ENCODE peak calls at places on chromosome 15, in four cellular contexts. X, Q, W and J are unnamed samples. For H3K9me3, the result is how much of the 10 kb centered on the place peaks cover.

GRCh38 chr15:29139072-29139471 is 130.6 kb downstream of the NSMCE3 start:
- DNase-seq in X (no peak), Q (no peak), W (peak), J (no peak)

GRCh38 chr15:91228391-91228790 is 128.3 kb downstream of the SV2B start:
- DNase-seq in X (no peak), Q (no peak), W (no peak), J (no peak)

GRCh38 chr15:60656041-60656440 is 177.1 kb upstream of the ICE2 start:
- DNase-seq in X (no peak), Q (no peak), W (no peak), J (no peak)

GRCh38 chr15:28984421-28985375 is 98.9 kb downstream of the APBA2 start:
- DNase-seq in X (no peak), Q (peak), W (no peak), J (no peak)

GRCh38 chr15:72315706-72316370 is 4.1 kb downstream of the CELF6 start:
- DNase-seq in X (no peak), Q (no peak), W (no peak), J (no peak)

GRCh38 chr15:77864211-77865105 is 213.1 kb downstream of the TBC1D2B start:
- DNase-seq in X (peak), Q (no peak), W (peak), J (no peak)

GRCh38 chr15:58539548-58539947 is 107.8 kb downstream of the LIPC start:
- DNase-seq in X (no peak), Q (no peak), W (no peak), J (no peak)

GRCh38 chr15:60477991-60478632 is 830 bp downstream of the ICE2 start:
- DNase-seq in X (no peak), Q (no peak), W (no peak), J (no peak)

GRCh38 chr15:57551717-57552677 is 39.7 kb upstream of the MYZAP start:
- DNase-seq in X (no peak), Q (no peak), W (no peak), J (no peak)

GRCh38 chr15:94523873-94524272 is 292.5 kb downstream of the MCTP2 start:
- DNase-seq in X (no peak), Q (no peak), W (no peak), J (no peak)

GRCh38 chr15:88504445-88504844 is 36.9 kb downstream of the MRPS11 start:
- DNase-seq in X (no peak), Q (no peak), W (no peak), J (no peak)

GRCh38 chr15:70768247-70768883 is 5.0 kb upstream of the UACA start:
- DNase-seq in X (no peak), Q (no peak), W (no peak), J (no peak)

GRCh38 chr15:74725241-74725774 is at the start of gene CYP1A1:
- DNase-seq in X (no peak), Q (no peak), W (no peak), J (no peak)

GRCh38 chr15:67172172-67172571 is 82.3 kb downstream of the AAGAB start:
- DNase-seq in X (no peak), Q (peak), W (peak), J (no peak)

GRCh38 chr15:73010154-73011152 is 41.8 kb upstream of the NEO1 start:
- DNase-seq in X (no peak), Q (no peak), W (no peak), J (no peak)

GRCh38 chr15:67803996-67804843 is 21.1 kb upstream of the SKOR1 start:
- DNase-seq in X (no peak), Q (no peak), W (peak), J (no peak)

GRCh38 chr15:95470997-95471692 is 859.4 kb upstream of the NR2F2 start:
- DNase-seq in X (no peak), Q (peak), W (no peak), J (no peak)

GRCh38 chr15:90203922-90204321 is 2.8 kb downstream of the SEMA4B start:
- DNase-seq in X (peak), Q (no peak), W (no peak), J (no peak)

GRCh38 chr15:61092387-61093157 is 136.5 kb downstream of the RORA start:
- DNase-seq in X (no peak), Q (no peak), W (no peak), J (no peak)

GRCh38 chr15:65868546-65869126 is 655 bp upstream of the RAB11A start:
- DNase-seq in X (no peak), Q (no peak), W (no peak), J (no peak)

GRCh38 chr15:65869954-65870871 is 922 bp downstream of the RAB11A start:
- DNase-seq in X (peak), Q (no peak), W (peak), J (peak)

GRCh38 chr15:65869127-65869953 is at the start of gene RAB11A:
- DNase-seq in X (peak), Q (peak), W (peak), J (peak)

GRCh38 chr15:65873271-65873670 is 4.0 kb downstream of the RAB11A start:
- DNase-seq in X (no peak), Q (no peak), W (no peak), J (no peak)

DNA sequence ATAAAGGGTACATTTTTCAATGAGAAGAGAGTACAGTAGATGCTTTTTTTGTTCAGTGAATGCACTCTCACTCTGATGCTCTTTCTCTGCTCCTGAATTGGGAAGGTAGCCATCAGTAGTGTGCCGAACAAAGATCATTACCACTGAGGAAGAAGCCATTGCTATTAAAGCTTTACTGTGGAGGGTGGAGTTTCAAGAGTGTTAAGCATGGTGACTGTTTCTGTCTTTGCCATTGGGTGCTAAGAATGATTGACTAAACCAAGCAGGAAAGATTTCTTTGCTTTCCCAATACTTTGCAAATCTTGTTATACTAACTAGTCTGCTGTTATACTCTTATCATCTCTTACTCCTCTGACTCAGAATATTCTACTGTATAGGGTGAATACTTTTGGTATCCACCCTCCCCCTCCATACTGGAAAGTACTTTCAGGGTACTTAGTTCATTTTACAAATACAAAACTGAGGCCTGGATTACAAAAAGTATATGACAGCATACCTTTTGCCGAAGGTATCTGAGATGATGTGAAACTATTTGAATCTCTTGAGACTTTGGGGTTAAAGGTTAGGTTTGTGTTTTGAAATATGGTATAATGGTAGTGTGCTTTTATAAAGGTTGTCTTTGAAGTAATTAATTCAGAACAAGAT is 1.7 kb downstream of the RAB11A start:
- DNase-seq in X (no peak), Q (no peak), W (no peak), J (no peak)
- H3K27ac ChIP-seq in X (no peak), Q (no peak), W (peak), J (peak)

GRCh38 chr15:25093455-25094029 is 138.8 kb downstream of the SNRPN start:
- DNase-seq in X (no peak), Q (no peak), W (no peak), J (no peak)
- H3K9me3 ChIP-seq in X (under half), Q (under half), W (half or more), J (half or more)

DNA sequence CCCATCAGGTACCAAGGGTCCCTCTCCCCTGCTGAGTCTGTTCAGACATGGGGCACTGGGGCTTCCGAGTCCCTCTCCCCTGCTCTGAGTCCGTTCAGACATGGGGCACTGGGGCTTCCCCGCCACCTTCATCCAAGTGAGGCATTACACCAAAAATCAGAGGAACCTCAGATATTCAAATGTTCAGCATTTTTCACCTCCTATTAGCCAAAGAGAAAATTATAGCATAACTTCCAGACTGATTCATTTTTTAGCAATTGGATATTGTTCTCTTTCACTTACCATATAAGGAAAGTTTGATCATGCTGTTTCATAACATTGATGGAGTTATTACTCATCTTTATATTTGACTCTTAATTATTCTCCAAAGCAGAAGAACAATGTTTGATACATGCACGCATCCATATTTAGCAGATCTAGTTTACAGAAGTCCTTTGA is 213.9 kb downstream of the MTHFS start:
- DNase-seq in X (no peak), Q (no peak), W (no peak), J (no peak)
- H3K27ac ChIP-seq in X (no peak), Q (no peak), W (no peak), J (no peak)

GRCh38 chr15:25234831-25235230 is 204.0 kb downstream of the UBE3A start:
- DNase-seq in X (no peak), Q (no peak), W (peak), J (no peak)
- H3K9me3 ChIP-seq in X (under half), Q (under half), W (under half), J (under half)

DNA sequence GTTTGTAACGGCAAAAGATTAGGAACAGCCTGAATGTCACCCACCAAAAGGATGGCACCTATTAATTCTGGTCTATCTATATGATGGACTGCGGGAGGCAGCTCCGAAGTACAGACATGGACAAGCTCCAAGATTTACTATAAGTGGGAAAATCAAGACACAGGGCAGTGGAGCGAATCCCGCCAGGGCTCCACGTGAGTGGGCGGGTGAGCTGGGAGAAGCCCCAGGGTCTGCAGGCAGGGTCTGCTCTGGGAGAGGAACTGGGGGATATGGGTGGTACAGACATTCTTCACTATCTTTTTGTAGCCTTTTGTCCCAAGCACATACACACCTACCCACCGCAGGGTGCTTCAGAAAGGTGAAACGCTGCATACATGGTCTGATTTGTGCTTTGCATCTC is 38.2 kb upstream of the SPTBN5 start:
- DNase-seq in X (no peak), Q (no peak), W (no peak), J (no peak)
- H3K27ac ChIP-seq in X (no peak), Q (no peak), W (no peak), J (no peak)

DNA sequence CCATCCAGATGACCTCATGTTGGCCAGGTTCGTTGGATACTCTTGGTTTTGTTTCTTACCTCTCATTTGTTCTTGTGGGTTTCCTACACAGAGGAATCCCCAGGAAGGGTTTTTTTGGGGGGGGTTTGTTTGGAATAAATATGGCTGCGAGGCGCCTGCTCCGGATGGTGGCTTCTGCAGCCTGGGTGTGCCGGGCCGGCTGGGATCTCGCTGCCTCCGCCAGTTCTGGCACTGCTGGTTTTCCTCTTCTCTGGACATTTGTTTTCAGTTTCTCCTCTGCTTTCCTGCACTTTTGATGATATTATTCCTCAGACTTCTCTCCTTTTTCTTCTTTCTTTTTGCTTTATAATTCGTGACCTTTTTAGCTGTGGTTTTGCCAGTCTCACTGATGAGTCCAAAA is 187.4 kb downstream of the OR4M2 start:
- DNase-seq in X (no peak), Q (no peak), W (no peak), J (no peak)
- H3K9me3 ChIP-seq in X (under half), Q (under half), W (under half), J (under half)

GRCh38 chr15:101264011-101264410 is 12.2 kb upstream of the CHSY1 start:
- DNase-seq in X (no peak), Q (no peak), W (no peak), J (no peak)
- H3K27ac ChIP-seq in X (no peak), Q (no peak), W (no peak), J (no peak)

DNA sequence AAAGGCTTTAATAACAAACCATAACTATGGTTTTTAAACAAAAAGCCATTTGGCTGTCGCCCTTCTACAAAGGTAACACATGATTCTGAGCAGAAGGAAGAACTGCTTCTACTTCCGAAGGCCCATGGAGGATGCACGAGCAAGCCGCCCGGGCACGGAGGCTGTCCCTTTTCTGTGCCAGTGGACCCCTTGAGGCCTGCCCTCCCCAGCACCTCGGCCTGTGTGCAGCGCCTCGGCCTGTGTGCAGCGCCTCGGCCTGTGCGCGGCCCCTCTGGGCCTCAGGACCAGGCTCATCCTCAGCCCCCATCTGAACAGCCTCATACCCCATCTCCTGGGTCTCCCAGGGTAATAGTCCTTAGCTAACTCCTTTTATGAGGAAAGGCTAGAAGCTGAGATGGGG is 329.5 kb downstream of the OCA2 start:
- DNase-seq in X (no peak), Q (no peak), W (no peak), J (no peak)
- H3K9me3 ChIP-seq in X (under half), Q (under half), W (under half), J (under half)

GRCh38 chr15:31306036-31306425 is 20.6 kb upstream of the KLF13 start:
- DNase-seq in X (no peak), Q (no peak), W (no peak), J (peak)
- H3K27ac ChIP-seq in X (no peak), Q (no peak), W (no peak), J (no peak)

GRCh38 chr15:20353966-20354883 is 187.4 kb downstream of the GOLGA6L6 start:
- DNase-seq in X (no peak), Q (peak), W (peak), J (peak)
- H3K9me3 ChIP-seq in X (under half), Q (under half), W (under half), J (under half)